ENCODE peak calls at places on chromosomes 7 and 10, in four cellular contexts. C is left lung, V is cardiac fibroblast, L is cardiac muscle cell. T is an unnamed sample.

GRCh38 chr10:29389935-29390334 is 101.1 kb downstream of the LYZL1 start:
- DNase-seq in C (no peak), V (no peak), L (no peak), T (no peak)

GRCh38 chr10:132489053-132489703 is 48.4 kb upstream of the INPP5A start:
- DNase-seq in C (peak; percentile 35), V (no peak), L (no peak), T (peak; percentile 37)

GRCh38 chr7:149635561-149636329 is 137.6 kb downstream of the ZNF467 start:
- DNase-seq in C (no peak), V (peak; percentile 20), L (no peak), T (no peak)

GRCh38 chr10:132507467-132507955 is 30.1 kb upstream of the INPP5A start:
- DNase-seq in C (no peak), V (no peak), L (no peak), T (no peak)

GRCh38 chr7:16998481-16999051 is 116.8 kb upstream of the AGR3 start:
- DNase-seq in C (no peak), V (no peak), L (peak; percentile 73), T (no peak)

GRCh38 chr10:127919418-127920191 is 12.7 kb downstream of the PTPRE start:
- DNase-seq in C (no peak), V (peak; percentile 42), L (no peak), T (no peak)

GRCh38 chr10:96863922-96864543 is 31.9 kb downstream of the LCOR start:
- DNase-seq in C (no peak), V (peak; percentile 63), L (no peak), T (peak; percentile 98)

GRCh38 chr10:129375912-129376311 is 91.1 kb upstream of the MGMT start:
- DNase-seq in C (no peak), V (no peak), L (no peak), T (no peak)

GRCh38 chr10:15253951-15254807 is 85.7 kb upstream of the NMT2 start:
- DNase-seq in C (no peak), V (no peak), L (no peak), T (no peak)

GRCh38 chr10:132441818-132442217 is 44.8 kb downstream of the PWWP2B start:
- DNase-seq in C (no peak), V (no peak), L (no peak), T (no peak)

GRCh38 chr10:24541239-24541753 is 182.4 kb downstream of the ARHGAP21 start:
- DNase-seq in C (no peak), V (no peak), L (no peak), T (no peak)

GRCh38 chr7:45036801-45037200 is 36.8 kb downstream of the CCM2 start:
- DNase-seq in C (no peak), V (no peak), L (no peak), T (no peak)

GRCh38 chr10:8393531-8393930 is 339.0 kb downstream of the GATA3 start:
- DNase-seq in C (no peak), V (peak; percentile 92), L (no peak), T (no peak)

GRCh38 chr7:141702892-141703291 is 926 bp upstream of the DENND11 start:
- DNase-seq in C (no peak), V (no peak), L (no peak), T (no peak)

GRCh38 chr10:113475381-113475807 is 77.5 kb upstream of the HABP2 start:
- DNase-seq in C (no peak), V (no peak), L (no peak), T (peak; percentile 82)

GRCh38 chr7:28685660-28686417 is 272.3 kb downstream of the TRIL start:
- DNase-seq in C (peak; percentile 92), V (peak; percentile 99), L (peak; percentile 14), T (peak; percentile 91)

GRCh38 chr7:55248526-55248925 is 116.6 kb upstream of the LANCL2 start:
- DNase-seq in C (no peak), V (no peak), L (no peak), T (no peak)

GRCh38 chr10:77504196-77504869 is 133.3 kb downstream of the KCNMA1 start:
- DNase-seq in C (no peak), V (peak; percentile 72), L (no peak), T (no peak)

GRCh38 chr7:82897500-82897899 is 265.2 kb downstream of the PCLO start:
- DNase-seq in C (no peak), V (peak; percentile 3), L (no peak), T (no peak)

GRCh38 chr10:14185501-14186045 is 145.2 kb downstream of the FRMD4A start:
- DNase-seq in C (no peak), V (peak; percentile 82), L (peak; percentile 64), T (no peak)

GRCh38 chr7:48426966-48427555 is 255.8 kb downstream of the ABCA13 start:
- DNase-seq in C (no peak), V (peak; percentile 70), L (no peak), T (no peak)

GRCh38 chr7:6158424-6159096 is 113.9 kb downstream of the CYTH3 start:
- DNase-seq in C (no peak), V (no peak), L (no peak), T (no peak)

GRCh38 chr7:33805630-33806233 is 99.6 kb upstream of the BMPER start:
- DNase-seq in C (no peak), V (peak; percentile 69), L (no peak), T (no peak)

GRCh38 chr10:92123031-92123450 is 167.8 kb downstream of the CPEB3 start:
- DNase-seq in C (peak; percentile 44), V (peak; percentile 17), L (no peak), T (peak; percentile 95)

GRCh38 chr7:92631067-92631829 is 41.1 kb upstream of the FAM133B start:
- DNase-seq in C (no peak), V (no peak), L (no peak), T (no peak)

GRCh38 chr10:80599424-80599847 is 61.7 kb downstream of the SH2D4B start:
- DNase-seq in C (peak; percentile 57), V (peak; percentile 67), L (peak; percentile 88), T (peak; percentile 23)

GRCh38 chr7:134905375-134905774 is 80.9 kb upstream of the AGBL3 start:
- DNase-seq in C (peak; percentile 61), V (peak; percentile 95), L (no peak), T (no peak)

GRCh38 chr10:26413375-26413774 is 24.8 kb upstream of the APBB1IP start:
- DNase-seq in C (no peak), V (no peak), L (no peak), T (no peak)

GRCh38 chr7:32357535-32358277 is 132.5 kb downstream of the LSM5 start:
- DNase-seq in C (no peak), V (no peak), L (no peak), T (no peak)

GRCh38 chr10:64209574-64209973 is 688.4 kb downstream of the REEP3 start:
- DNase-seq in C (no peak), V (peak; percentile 57), L (no peak), T (no peak)

GRCh38 chr10:114075093-114075492 is 31.4 kb downstream of the ADRB1 start:
- DNase-seq in C (no peak), V (no peak), L (no peak), T (no peak)

GRCh38 chr7:36032362-36032818 is 120.7 kb upstream of the EEPD1 start:
- DNase-seq in C (no peak), V (no peak), L (no peak), T (peak; percentile 81)

GRCh38 chr7:57343901-57344622 is 105.9 kb upstream of the ZNF716 start:
- DNase-seq in C (no peak), V (no peak), L (no peak), T (no peak)

GRCh38 chr10:88172159-88172558 is 308.7 kb downstream of the PTEN start:
- DNase-seq in C (no peak), V (no peak), L (no peak), T (no peak)

GRCh38 chr10:131743190-131744151 is 157.3 kb upstream of the PPP2R2D start:
- DNase-seq in C (no peak), V (no peak), L (no peak), T (no peak)

GRCh38 chr10:21535494-21535818 is 1.4 kb downstream of the MLLT10 start:
- DNase-seq in C (no peak), V (peak; percentile 22), L (no peak), T (no peak)

GRCh38 chr7:104848386-104848990 is 165.5 kb upstream of the KMT2E start:
- DNase-seq in C (no peak), V (peak; percentile 60), L (peak; percentile 72), T (no peak)

GRCh38 chr10:99966306-99966705 is 43.4 kb downstream of the DNMBP start:
- DNase-seq in C (no peak), V (peak; percentile 90), L (no peak), T (no peak)

DNA sequence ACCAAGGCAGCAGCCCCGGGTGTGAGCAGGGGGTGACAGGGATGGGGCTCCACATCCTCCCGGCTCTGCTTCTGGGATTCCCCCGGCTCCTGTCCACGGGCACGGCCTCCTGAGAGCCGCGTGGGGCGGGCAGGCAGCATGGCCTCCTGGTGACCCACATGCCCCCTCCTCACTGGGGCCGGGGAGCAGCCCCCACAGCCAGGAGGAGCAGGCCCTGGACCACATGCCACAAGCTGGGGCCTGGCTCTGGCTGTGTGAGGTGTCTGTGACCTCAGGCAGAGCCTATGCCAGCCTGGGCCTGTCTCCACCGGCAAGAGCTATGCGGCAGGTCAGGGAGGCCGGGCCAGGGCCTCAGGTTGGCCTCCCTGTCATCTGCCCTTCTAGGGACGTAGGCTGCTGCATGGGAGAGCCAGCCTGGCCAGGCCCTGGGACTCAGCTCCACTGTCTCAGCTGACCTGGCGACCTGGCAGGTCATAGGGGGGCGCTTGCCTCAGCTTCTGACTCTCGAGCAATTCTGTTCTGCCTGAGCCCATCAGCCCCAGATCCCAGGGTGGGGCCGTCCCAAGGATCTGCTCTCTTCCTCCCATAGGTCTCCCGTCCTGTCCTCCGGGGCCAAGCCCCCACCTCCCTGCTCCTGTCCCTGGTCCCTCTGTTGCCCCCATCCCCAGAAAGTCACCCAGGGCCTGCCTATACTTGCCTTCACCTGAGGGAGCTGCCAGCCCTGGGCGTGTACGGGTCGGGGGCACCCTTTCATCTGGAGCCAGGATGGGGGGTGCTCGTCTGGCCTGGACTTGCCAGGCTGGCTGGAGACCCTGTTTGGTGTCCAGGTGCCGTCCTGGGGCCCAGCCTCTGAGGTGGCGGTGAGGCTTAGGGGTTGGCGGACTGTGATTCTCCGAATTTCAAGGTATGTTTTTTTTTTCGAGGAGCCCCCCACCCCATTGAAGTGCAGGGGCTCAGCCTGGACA is 3.9 kb upstream of the TMEM184A start:
- DNase-seq in C (no peak), V (no peak), L (no peak), T (no peak)
- H3K4me3 ChIP-seq in C (no peak overlapping the region), V (no peak overlapping the region), L (no peak overlapping the region), T (no peak overlapping the region)

GRCh38 chr7:50304158-50304910 is at the start of gene IKZF1:
- DNase-seq in C (peak; percentile 87), V (peak; percentile 14), L (peak; percentile 45), T (no peak)
- H3K4me3 ChIP-seq in C (peak within 1 kb of the TSS; percentile 27), V (no peak within 1 kb of the TSS), L (peak within 1 kb of the TSS; percentile 63), T (no peak within 1 kb of the TSS)

GRCh38 chr10:42898037-42898960 is 115.7 kb downstream of the BMS1 start:
- DNase-seq in C (no peak), V (no peak), L (no peak), T (no peak)
- H3K4me3 ChIP-seq in C (no peak overlapping the region), V (no peak overlapping the region), L (no peak overlapping the region), T (no peak overlapping the region)

GRCh38 chr7:24653316-24654085 is 80.2 kb downstream of the PALS2 start:
- DNase-seq in C (no peak), V (no peak), L (no peak), T (no peak)
- H3K4me3 ChIP-seq in C (no peak overlapping the region), V (no peak overlapping the region), L (no peak overlapping the region), T (no peak overlapping the region)

DNA sequence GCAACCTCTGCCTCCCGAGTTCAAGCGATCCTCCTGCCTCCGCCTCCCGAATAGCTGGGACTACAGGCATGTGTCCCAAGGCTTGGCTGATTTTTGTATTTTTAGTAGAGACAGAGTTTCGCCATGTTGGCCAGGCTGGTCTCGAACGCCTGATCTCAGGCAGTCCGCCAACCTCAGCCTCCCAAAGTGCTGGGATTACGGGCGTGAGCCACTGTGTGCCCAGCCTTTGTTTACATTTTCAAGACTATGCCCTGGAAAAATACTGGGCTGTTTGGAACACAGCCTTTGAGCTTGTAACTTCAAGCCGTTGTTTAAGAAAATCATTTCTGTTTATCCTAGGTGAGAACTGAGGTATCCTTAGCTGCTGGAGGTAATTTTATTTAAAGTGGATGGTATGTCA is 1.9 kb downstream of the ZKSCAN1 start:
- DNase-seq in C (no peak), V (no peak), L (no peak), T (peak; percentile 95)
- H3K4me3 ChIP-seq in C (no peak overlapping the region), V (no peak overlapping the region), L (no peak overlapping the region), T (peak overlapping the region; percentile 92)